ENCODE peak calls at places on chromosomes 5 and 9, in four cellular contexts. U, F, G and D are unnamed samples.

GRCh38 chr5:179907570-179908324 is at the start of gene TBC1D9B:
- DNase-seq in G (peak), F (peak), U (peak), D (peak)

GRCh38 chr5:125410501-125411162 is 664.2 kb upstream of the ZNF608 start:
- DNase-seq in F (no peak), U (no peak), G (peak), D (peak)

GRCh38 chr5:75053286-75054109 is 1.1 kb upstream of the GCNT4 start:
- DNase-seq in F (peak), U (peak), G (peak), D (peak)

GRCh38 chr9:7791364-7791763 is 8.2 kb downstream of the DMAC1 start:
- DNase-seq in G (no peak), U (no peak), F (no peak), D (no peak)

GRCh38 chr9:129949821-129950220 is 93.2 kb downstream of the FNBP1 start:
- DNase-seq in U (no peak), F (no peak), G (no peak), D (no peak)

GRCh38 chr5:116543501-116543900 is 31.1 kb downstream of the SEMA6A start:
- DNase-seq in G (peak), F (no peak), U (no peak), D (no peak)

GRCh38 chr5:123089971-123090640 is 1.1 kb downstream of the PRDM6 start:
- DNase-seq in F (peak), U (no peak), G (peak), D (peak)

GRCh38 chr9:121598167-121599000 is 53.0 kb upstream of the DAB2IP start:
- DNase-seq in U (peak), G (peak), F (peak), D (peak)

GRCh38 chr5:151618907-151619306 is 27.8 kb upstream of the FAT2 start:
- DNase-seq in G (no peak), U (no peak), F (no peak), D (no peak)

GRCh38 chr5:68435611-68436010 is 220.1 kb downstream of the PIK3R1 start:
- DNase-seq in F (no peak), G (no peak), U (peak), D (no peak)

GRCh38 chr5:170151105-170151831 is 45.6 kb downstream of the FOXI1 start:
- DNase-seq in U (no peak), G (peak), F (peak), D (peak)

GRCh38 chr5:132456553-132457361 is 33.8 kb downstream of the IRF1 start:
- DNase-seq in F (peak), U (peak), G (peak), D (peak)

GRCh38 chr5:96080557-96080956 is 118.9 kb upstream of the ELL2 start:
- DNase-seq in G (peak), U (no peak), F (no peak), D (peak)

GRCh38 chr5:1967716-1968115 is 85.0 kb upstream of the IRX4 start:
- DNase-seq in F (no peak), U (no peak), G (no peak), D (no peak)

GRCh38 chr9:113012492-113012891 is 500 bp upstream of the ZNF883 start:
- DNase-seq in F (no peak), U (no peak), G (no peak), D (no peak)

GRCh38 chr5:168681556-168682183 is 102.5 kb upstream of the PANK3 start:
- DNase-seq in F (no peak), U (no peak), G (peak), D (peak)

GRCh38 chr5:65027149-65027548 is 258.4 kb downstream of the CWC27 start:
- DNase-seq in F (no peak), G (no peak), U (no peak), D (no peak)

GRCh38 chr5:98516701-98517100 is 256.8 kb upstream of the RGMB start:
- DNase-seq in G (no peak), U (no peak), F (no peak), D (no peak)

GRCh38 chr5:1464096-1464446 is 18.8 kb upstream of the SLC6A3 start:
- DNase-seq in F (no peak), G (no peak), U (no peak), D (no peak)

GRCh38 chr5:149464796-149465489 is 85.9 kb upstream of the IL17B start:
- DNase-seq in F (peak), U (peak), G (peak), D (peak)

GRCh38 chr5:52791366-52791765 is 3.6 kb downstream of the ITGA1 start:
- DNase-seq in G (no peak), U (no peak), F (no peak), D (no peak)

GRCh38 chr5:174514325-174514724 is 210.1 kb upstream of the MSX2 start:
- DNase-seq in U (no peak), F (no peak), G (no peak), D (no peak)

GRCh38 chr9:89405832-89406231 is 87.5 kb downstream of the SECISBP2 start:
- DNase-seq in G (no peak), F (no peak), U (peak), D (no peak)

GRCh38 chr5:28734396-28734795 is 1696.0 kb upstream of the CDH9 start:
- DNase-seq in F (no peak), G (no peak), U (no peak), D (no peak)

GRCh38 chr5:105740242-105740641 is 1930.5 kb downstream of the EFNA5 start:
- DNase-seq in F (no peak), G (no peak), U (no peak), D (no peak)

GRCh38 chr5:168669668-168670378 is 90.7 kb upstream of the PANK3 start:
- DNase-seq in F (no peak), U (no peak), G (no peak), D (no peak)

DNA sequence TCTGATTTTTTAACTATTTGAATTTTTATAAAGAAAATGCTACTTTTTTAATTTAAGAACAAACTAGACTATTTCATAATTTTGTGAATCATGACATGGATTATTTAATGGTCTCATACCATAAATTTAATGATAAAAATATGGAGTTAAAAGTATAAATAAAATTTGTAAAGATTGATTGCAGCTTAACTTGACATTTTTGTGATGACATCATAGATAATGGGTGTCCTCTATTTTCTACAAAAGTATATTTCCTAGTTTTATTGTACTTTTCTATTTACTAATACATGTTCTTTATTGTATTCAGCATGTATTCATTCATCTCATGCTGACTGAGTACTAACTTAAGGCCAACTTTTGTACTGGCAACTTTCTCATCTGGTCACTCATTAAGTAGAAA is 1096.5 kb downstream of the NR2F1-AS1 start:
- DNase-seq in G (no peak), F (no peak), U (no peak), D (no peak)
- TF ChIP-seq CTCF in G (no peak), F (no peak), U (no peak), D (no peak)

GRCh38 chr5:136016945-136017530 is 11.8 kb upstream of the TGFBI start:
- DNase-seq in G (peak), U (no peak), F (peak), D (peak)

GRCh38 chr5:136020383-136021015 is 8.3 kb upstream of the TGFBI start:
- DNase-seq in F (peak), G (peak), U (peak), D (peak)

GRCh38 chr5:136020001-136020382 is 8.8 kb upstream of the TGFBI start:
- DNase-seq in U (no peak), G (no peak), F (no peak), D (no peak)

GRCh38 chr5:136021016-136021405 is 7.8 kb upstream of the TGFBI start:
- DNase-seq in F (no peak), U (no peak), G (peak), D (peak)

DNA sequence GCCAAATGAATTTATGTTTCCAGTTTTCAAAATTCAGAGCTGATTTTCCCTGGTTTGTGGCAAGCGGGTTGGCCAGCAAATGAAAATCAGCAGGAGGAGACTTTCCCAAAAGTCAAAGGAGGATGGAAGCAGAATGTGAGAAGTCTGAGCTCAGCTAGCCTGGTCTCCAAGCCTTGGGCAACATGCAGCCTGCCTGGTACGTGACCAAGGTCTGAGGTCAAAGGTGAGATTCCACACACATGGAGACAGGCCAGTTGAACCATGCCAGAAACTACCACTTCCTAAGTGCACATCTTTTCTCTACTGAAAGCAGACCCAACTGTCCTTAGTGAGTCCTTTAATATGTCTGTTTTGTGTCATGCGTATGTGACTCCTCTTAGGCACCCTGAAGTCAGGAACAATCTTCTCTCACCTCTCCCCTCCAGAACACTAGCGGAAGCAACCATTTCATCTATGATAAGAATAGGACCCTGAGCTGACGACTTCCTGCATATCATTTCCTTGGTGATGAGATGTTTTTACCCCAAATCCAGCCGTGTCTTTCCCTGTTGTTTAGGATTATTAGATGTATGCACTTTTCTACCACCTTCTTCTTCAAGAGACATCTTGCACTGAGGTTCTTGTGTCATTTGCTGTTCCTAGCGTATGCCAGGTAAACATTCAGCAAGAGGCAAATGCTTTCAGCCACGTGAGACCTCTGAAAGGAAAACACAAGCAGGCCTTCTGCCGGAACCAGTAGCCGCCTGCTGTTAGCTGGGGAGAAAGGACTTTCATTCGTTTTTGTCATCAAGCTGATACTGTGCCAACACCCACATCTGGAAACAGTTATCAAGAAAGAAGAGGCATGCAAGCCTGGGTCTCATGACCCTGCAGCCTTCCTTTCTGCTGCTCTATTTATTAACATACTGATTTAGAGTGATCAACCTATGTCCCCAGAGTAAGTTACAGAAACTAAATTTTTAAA is 9.7 kb upstream of the TGFBI start:
- DNase-seq in F (no peak), G (peak), U (peak), D (peak)
- H3K4me3 ChIP-seq in F (no peak), G (no peak), U (no peak), D (no peak)

GRCh38 chr5:139368613-139369012 is 14.5 kb downstream of the SLC23A1 start:
- DNase-seq in F (no peak), U (no peak), G (no peak), D (no peak)
- TF ChIP-seq CTCF in F (no peak), U (no peak), G (no peak), D (peak)

DNA sequence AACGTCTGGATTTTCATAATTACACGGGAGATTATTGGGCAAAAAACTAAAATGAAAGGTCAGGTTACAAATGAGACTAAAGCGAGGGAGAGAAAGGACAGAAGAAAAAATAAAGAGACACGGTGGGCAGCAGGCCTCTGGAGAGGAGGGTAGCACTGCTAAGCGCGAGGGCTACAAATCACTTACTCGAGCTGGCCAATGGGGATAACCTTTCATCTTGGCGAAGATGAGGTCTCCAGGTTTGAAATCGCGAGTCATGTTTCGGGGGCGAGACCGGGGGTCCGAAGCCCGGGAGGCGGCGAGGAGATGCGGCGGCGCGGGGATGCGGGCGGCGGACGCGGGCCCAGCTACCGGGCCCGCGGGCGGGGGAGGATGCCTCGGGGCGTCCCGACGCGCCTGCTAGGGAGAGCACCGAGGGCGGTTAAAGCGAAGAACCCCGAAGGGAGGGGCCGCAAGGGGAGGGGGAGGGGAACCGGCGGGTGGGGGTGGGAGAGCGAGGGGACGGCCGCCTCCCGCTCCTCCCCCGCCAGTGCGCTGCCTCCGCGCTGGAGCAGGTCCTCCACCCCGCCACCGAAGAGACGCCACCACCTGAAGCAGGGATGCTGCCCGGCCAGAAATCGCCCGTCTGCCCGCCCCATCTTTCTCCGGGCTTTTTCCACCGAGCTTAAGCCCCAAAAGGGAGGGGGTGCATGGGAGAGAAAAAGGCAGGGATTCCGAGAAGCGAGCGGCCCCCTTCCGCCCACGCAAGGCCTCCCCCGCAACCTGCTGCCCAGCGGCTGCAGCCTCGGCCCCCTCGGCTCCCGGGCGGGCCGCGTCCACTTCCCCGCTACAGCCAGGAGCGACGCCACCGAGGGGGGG is 610 bp downstream of the PSIP1 start:
- DNase-seq in U (peak), F (peak), G (no peak), D (peak)
- H3K4me3 ChIP-seq in U (peak), F (peak), G (peak), D (peak)

GRCh38 chr9:68780377-68780707 is 75.3 kb downstream of the PIP5K1B start:
- DNase-seq in U (no peak), F (no peak), G (no peak), D (no peak)
- TF ChIP-seq CTCF in U (no peak), F (no peak), G (no peak), D (no peak)

DNA sequence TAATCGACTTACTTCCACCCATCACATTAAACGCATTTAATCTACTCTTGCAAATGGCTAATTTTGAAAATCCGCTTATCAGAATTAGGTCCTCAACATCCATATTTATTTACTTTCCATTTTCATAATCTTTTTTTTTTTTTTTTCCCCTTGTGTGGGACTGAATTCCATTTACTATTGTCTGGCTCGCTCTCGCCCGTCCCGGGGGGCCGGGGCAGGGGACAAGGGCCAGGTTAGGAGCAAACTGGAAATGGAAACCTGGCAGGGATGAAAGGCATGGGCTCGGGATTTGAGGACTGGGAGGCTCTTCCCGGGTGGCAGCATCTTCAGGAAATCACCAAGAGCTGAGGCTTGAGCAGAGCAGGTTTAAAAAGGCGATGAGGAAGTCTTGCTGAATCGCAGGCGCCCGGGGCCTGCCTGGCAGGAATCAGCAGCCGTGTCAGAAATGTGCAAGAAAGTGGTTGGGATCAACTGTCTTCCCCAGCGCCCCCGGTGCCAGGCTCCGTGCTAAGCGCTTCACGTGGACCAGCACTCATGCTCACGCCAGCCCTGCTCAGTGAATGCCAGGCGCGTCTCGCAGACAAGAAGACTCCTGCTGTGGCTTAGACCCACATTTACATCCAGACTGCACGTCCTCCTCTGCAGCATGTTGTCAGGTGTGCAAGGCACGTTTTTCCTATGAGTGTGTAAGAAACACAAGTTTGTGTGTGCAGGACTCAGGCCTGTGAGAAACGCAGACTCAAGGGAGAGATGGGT is 66.4 kb upstream of the UNC5A start:
- DNase-seq in G (no peak), F (no peak), U (no peak), D (no peak)
- H3K4me3 ChIP-seq in G (no peak), F (no peak), U (no peak), D (no peak)

GRCh38 chr9:79471577-79472543 is 99.9 kb upstream of the TLE4 start:
- DNase-seq in F (peak), G (peak), U (peak), D (peak)
- TF ChIP-seq CTCF in F (peak), G (no peak), U (no peak), D (peak)

GRCh38 chr9:75612754-75613153 is 277.7 kb upstream of the PCSK5 start:
- DNase-seq in U (no peak), F (no peak), G (no peak), D (no peak)
- H3K4me3 ChIP-seq in U (no peak), F (no peak), G (no peak), D (no peak)

GRCh38 chr9:128554155-128554862 is 1.9 kb downstream of the SPTAN1 start:
- DNase-seq in U (peak), F (peak), G (peak), D (peak)
- TF ChIP-seq CTCF in U (no peak), F (no peak), G (peak), D (peak)

GRCh38 chr5:145246379-145246778 is 588.8 kb downstream of the PRELID2 start:
- DNase-seq in U (no peak), F (no peak), G (no peak), D (no peak)

GRCh38 chr5:145243016-145243415 is 592.1 kb downstream of the PRELID2 start:
- DNase-seq in G (no peak), U (no peak), F (no peak), D (no peak)

GRCh38 chr5:145244251-145244650 is 590.9 kb downstream of the PRELID2 start:
- DNase-seq in U (no peak), G (no peak), F (no peak), D (no peak)

GRCh38 chr5:145245354-145245753 is 589.8 kb downstream of the PRELID2 start:
- DNase-seq in F (no peak), U (no peak), G (peak), D (peak)

DNA sequence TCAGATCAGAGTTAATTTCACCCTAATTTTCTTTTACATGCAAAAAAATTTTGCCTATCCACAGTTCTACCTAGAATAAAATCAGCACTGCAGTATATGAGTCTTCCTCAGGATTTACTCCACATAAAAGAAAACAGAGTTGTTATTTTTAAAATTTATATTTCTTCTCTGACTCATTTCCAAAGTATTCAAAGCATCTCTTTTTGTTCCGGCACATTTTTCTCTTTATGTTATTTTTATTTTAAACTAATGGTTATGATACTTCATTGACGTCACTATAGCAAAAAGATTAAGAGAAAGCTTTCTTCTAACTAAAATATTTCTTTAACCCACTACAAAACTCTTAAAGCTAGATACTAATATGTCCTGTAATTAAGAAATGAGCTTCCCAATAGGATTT is 590.4 kb downstream of the PRELID2 start:
- DNase-seq in G (peak), U (no peak), F (no peak), D (peak)
- H3K4me3 ChIP-seq in G (no peak), U (no peak), F (no peak), D (no peak)